ENCODE peak calls at places on chromosomes 6 and 20, in seven cellular contexts. A, W, O, K, P, L and E are unnamed samples.

GRCh38 chr6:11975353-11975977 is 36.6 kb upstream of the HIVEP1 start:
- DNase-seq in A (no peak), W (no peak), O (peak; percentile 66), K (no peak), P (no peak), L (no peak), E (no peak)

GRCh38 chr20:35617397-35618031 is 1.9 kb downstream of the SPAG4 start:
- DNase-seq in A (peak; percentile 53), W (peak; percentile 79), O (peak; percentile 70), K (peak; percentile 75), P (no peak), L (peak; percentile 91), E (peak; percentile 82)

GRCh38 chr6:107228754-107229153 is 113.4 kb upstream of the BEND3 start:
- DNase-seq in A (no peak), W (no peak), O (no peak), K (no peak), P (no peak), L (no peak), E (no peak)

GRCh38 chr20:47311967-47312681 is 44.4 kb downstream of the ZMYND8 start:
- DNase-seq in A (no peak), W (no peak), O (no peak), K (no peak), P (no peak), L (no peak), E (no peak)

GRCh38 chr6:63573899-63574553 is 1.7 kb downstream of the LOC128125822 start:
- DNase-seq in A (peak; percentile 64), W (peak; percentile 63), O (no peak), K (no peak), P (no peak), L (peak; percentile 81), E (peak; percentile 53)

GRCh38 chr20:47358672-47359532 is 2.4 kb upstream of the ZMYND8 start:
- DNase-seq in A (peak; percentile 90), W (peak; percentile 85), O (no peak), K (peak; percentile 93), P (peak; percentile 96), L (peak; percentile 100), E (peak; percentile 91)

GRCh38 chr6:44416103-44416502 is 28.6 kb downstream of the CDC5L start:
- DNase-seq in A (peak; percentile 58), W (no peak), O (no peak), K (no peak), P (peak; percentile 39), L (peak; percentile 40), E (peak; percentile 69)

GRCh38 chr20:20815711-20816455 is 103.4 kb upstream of the RALGAPA2 start:
- DNase-seq in A (no peak), W (no peak), O (no peak), K (no peak), P (no peak), L (no peak), E (no peak)

GRCh38 chr6:148761532-148761951 is 14.7 kb downstream of the UST start:
- DNase-seq in A (peak; percentile 22), W (no peak), O (no peak), K (no peak), P (no peak), L (no peak), E (no peak)

GRCh38 chr20:9995514-9996272 is 39.1 kb upstream of the ANKEF1 start:
- DNase-seq in A (no peak), W (no peak), O (no peak), K (no peak), P (no peak), L (no peak), E (no peak)

GRCh38 chr6:109944448-109944847 is 33.7 kb upstream of the GPR6 start:
- DNase-seq in A (no peak), W (no peak), O (no peak), K (no peak), P (no peak), L (no peak), E (no peak)

GRCh38 chr6:143426025-143426424 is 24.5 kb downstream of the ADAT2 start:
- DNase-seq in A (no peak), W (no peak), O (no peak), K (no peak), P (no peak), L (no peak), E (peak; percentile 25)

GRCh38 chr6:145502417-145502816 is 232.9 kb downstream of the EPM2A start:
- DNase-seq in A (no peak), W (no peak), O (no peak), K (no peak), P (no peak), L (no peak), E (no peak)

GRCh38 chr6:142945446-142946180 is 637 bp upstream of the HIVEP2 start:
- DNase-seq in A (no peak), W (peak; percentile 65), O (peak; percentile 72), K (peak; percentile 83), P (no peak), L (peak; percentile 58), E (peak; percentile 62)

GRCh38 chr6:132788658-132789397 is 9.6 kb downstream of the SLC18B1 start:
- DNase-seq in A (no peak), W (no peak), O (no peak), K (no peak), P (no peak), L (no peak), E (no peak)

GRCh38 chr6:43437700-43438099 is 10.4 kb downstream of the ABCC10 start:
- DNase-seq in A (no peak), W (no peak), O (no peak), K (no peak), P (no peak), L (no peak), E (no peak)

GRCh38 chr6:72424476-72424875 is 197.4 kb upstream of the KCNQ5 start:
- DNase-seq in A (no peak), W (no peak), O (no peak), K (no peak), P (no peak), L (no peak), E (no peak)

GRCh38 chr6:135996668-135997067 is 145.2 kb downstream of the PDE7B start:
- DNase-seq in A (no peak), W (no peak), O (no peak), K (no peak), P (no peak), L (no peak), E (no peak)

GRCh38 chr6:131755597-131755996 is 44.8 kb upstream of the CTAGE9 start:
- DNase-seq in A (peak; percentile 98), W (no peak), O (no peak), K (no peak), P (no peak), L (no peak), E (peak; percentile 96)

GRCh38 chr6:43972179-43972914 is 154.9 kb downstream of the MRPL14 start:
- DNase-seq in A (no peak), W (no peak), O (no peak), K (no peak), P (no peak), L (no peak), E (no peak)

GRCh38 chr20:24448170-24448569 is 21.3 kb upstream of the SYNDIG1 start:
- DNase-seq in A (no peak), W (no peak), O (no peak), K (no peak), P (no peak), L (no peak), E (no peak)

GRCh38 chr20:53609501-53610445 is 16.1 kb upstream of the ZNF217 start:
- DNase-seq in A (peak; percentile 63), W (peak; percentile 46), O (no peak), K (no peak), P (no peak), L (peak; percentile 84), E (peak; percentile 81)

GRCh38 chr6:27503436-27504030 is 30.6 kb upstream of the ZNF184 start:
- DNase-seq in A (peak; percentile 78), W (peak; percentile 73), O (peak; percentile 27), K (no peak), P (no peak), L (peak; percentile 74), E (peak; percentile 58)

GRCh38 chr20:11170565-11170964 is 496.8 kb upstream of the JAG1 start:
- DNase-seq in A (peak; percentile 37), W (no peak), O (no peak), K (no peak), P (no peak), L (no peak), E (no peak)

GRCh38 chr6:150208606-150209352 is 65.9 kb downstream of the PPP1R14C start:
- DNase-seq in A (no peak), W (no peak), O (no peak), K (no peak), P (no peak), L (no peak), E (no peak)

GRCh38 chr6:10381830-10382208 is 33.1 kb downstream of the TFAP2A start:
- DNase-seq in A (no peak), W (peak; percentile 40), O (no peak), K (no peak), P (no peak), L (no peak), E (no peak)

GRCh38 chr20:63617876-63618265 is 9.0 kb downstream of the GMEB2 start:
- DNase-seq in A (no peak), W (no peak), O (peak; percentile 32), K (no peak), P (no peak), L (no peak), E (no peak)

GRCh38 chr6:100808638-100809275 is 72.4 kb downstream of the ASCC3 start:
- DNase-seq in A (peak; percentile 86), W (no peak), O (no peak), K (no peak), P (no peak), L (no peak), E (peak; percentile 81)

GRCh38 chr6:102114402-102114801 is 720.9 kb downstream of the GRIK2 start:
- DNase-seq in A (no peak), W (peak; percentile 29), O (peak; percentile 8), K (no peak), P (no peak), L (no peak), E (no peak)

GRCh38 chr20:34448517-34448916 is 67.7 kb upstream of the DYNLRB1 start:
- DNase-seq in A (no peak), W (no peak), O (no peak), K (no peak), P (no peak), L (no peak), E (no peak)

GRCh38 chr6:44221961-44222335 is 1.4 kb upstream of the SLC29A1 start:
- DNase-seq in A (no peak), W (no peak), O (no peak), K (no peak), P (no peak), L (no peak), E (no peak)